ENCODE peak calls at places on chromosomes 1 and 21, in ten cellular contexts. C, M, J, E, V, F, B, D, Q and X are unnamed samples.

GRCh38 chr1:223189903-223190724 is 47.1 kb upstream of the TLR5 start:
- DNase-seq in B (peak; percentile 13), C (no peak), D (no peak), F (peak; percentile 90), V (peak; percentile 87), M (no peak), Q (no peak), J (peak; percentile 47), E (no peak), X (no peak)

GRCh38 chr1:102891868-102892625 is 216.3 kb downstream of the COL11A1 start:
- DNase-seq in B (no peak), D (no peak), V (peak; percentile 77), Q (peak; percentile 87), J (peak; percentile 88), F (peak; percentile 72), C (peak; percentile 63), M (peak; percentile 55), E (no peak), X (no peak)

GRCh38 chr1:4654764-4655673 is 610 bp downstream of the AJAP1 start:
- DNase-seq in V (no peak), J (no peak), E (no peak), Q (no peak), B (no peak), F (no peak), D (no peak), C (no peak), M (no peak), X (no peak)

GRCh38 chr1:99544328-99544727 is 101.6 kb upstream of the PALMD start:
- DNase-seq in D (no peak), J (peak; percentile 81), Q (peak; percentile 56), E (no peak), F (peak; percentile 89), B (no peak), M (peak; percentile 47), V (peak; percentile 90), C (no peak), X (no peak)

GRCh38 chr1:209737118-209737505 is 18.7 kb upstream of the TRAF3IP3 start:
- DNase-seq in Q (no peak), M (no peak), E (no peak), V (no peak), C (no peak), J (no peak), D (no peak), F (no peak), B (no peak), X (no peak)

GRCh38 chr21:37503848-37504467 is 137.4 kb downstream of the DYRK1A start:
- DNase-seq in V (no peak), J (peak; percentile 86), D (no peak), C (peak; percentile 26), M (peak; percentile 50), F (no peak), Q (peak; percentile 78), B (no peak), E (no peak), X (no peak)

GRCh38 chr1:89599332-89599630 is 33.6 kb upstream of the LRRC8C start:
- DNase-seq in Q (no peak), C (no peak), D (no peak), F (no peak), V (no peak), E (no peak), B (no peak), J (no peak), M (no peak), X (no peak)

GRCh38 chr1:12174789-12175455 is 8.1 kb downstream of the TNFRSF1B start:
- DNase-seq in D (no peak), J (no peak), Q (peak; percentile 38), E (no peak), V (no peak), C (no peak), B (no peak), F (no peak), M (no peak), X (no peak)

GRCh38 chr1:54952950-54953718 is 27.3 kb upstream of the TMEM61 start:
- DNase-seq in C (no peak), B (no peak), D (no peak), M (no peak), Q (peak; percentile 45), V (peak; percentile 47), F (no peak), E (no peak), J (peak; percentile 64), X (no peak)

GRCh38 chr1:228794173-228794572 is 58.9 kb downstream of the RHOU start:
- DNase-seq in V (no peak), J (no peak), F (no peak), E (no peak), C (no peak), Q (peak; percentile 26), B (no peak), D (no peak), M (no peak), X (no peak)

GRCh38 chr1:230064283-230064682 is 2.8 kb upstream of the GALNT2 start:
- DNase-seq in V (no peak), M (no peak), J (no peak), Q (no peak), C (no peak), E (no peak), F (no peak), B (no peak), D (no peak), X (no peak)

GRCh38 chr1:2133879-2134215 is 60.7 kb downstream of the FAAP20 start:
- DNase-seq in Q (no peak), F (no peak), J (no peak), E (no peak), V (no peak), D (no peak), B (no peak), M (no peak), C (no peak), X (no peak)
- TF ChIP-seq CTCF in Q (no peak), F (no peak), J (no peak), E (no peak), V (no peak), D (no peak), B (no peak), M (no peak), C (no peak), X (no peak)

DNA sequence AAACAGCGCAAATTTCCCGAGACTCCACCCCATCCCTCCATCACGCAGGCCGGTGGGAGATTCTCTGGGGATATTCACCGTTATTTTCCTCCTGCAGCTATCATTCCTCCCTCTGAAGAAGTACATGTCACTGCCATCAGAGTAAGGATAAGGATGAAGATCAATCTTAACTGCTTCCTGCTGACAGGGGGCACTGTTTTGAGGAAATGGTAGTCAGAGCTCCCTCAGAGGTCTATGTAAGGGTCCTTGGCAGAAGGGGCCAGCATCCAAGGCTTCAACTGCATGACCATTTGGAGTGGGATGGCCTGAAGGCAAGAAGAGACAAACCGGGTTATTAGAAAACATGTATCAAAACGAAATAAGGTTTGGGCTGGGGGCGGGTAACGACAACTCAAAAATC is 111.5 kb downstream of the KCNK1 start:
- DNase-seq in E (no peak), J (no peak), C (no peak), B (no peak), F (no peak), D (no peak), M (no peak), V (no peak), Q (no peak), X (no peak)
- TF ChIP-seq CTCF in E (no peak), J (no peak), C (no peak), B (no peak), F (no peak), D (no peak), M (no peak), V (no peak), Q (no peak), X (no peak)

GRCh38 chr21:46420241-46421190 is 38.2 kb upstream of the DIP2A start:
- DNase-seq in M (no peak), V (no peak), E (no peak), B (no peak), D (no peak), C (no peak), Q (no peak), F (no peak), J (no peak), X (no peak)
- TF ChIP-seq CTCF in M (no peak), V (no peak), E (peak; percentile 6), B (no peak), D (no peak), C (no peak), Q (no peak), F (no peak), J (no peak), X (no peak)

GRCh38 chr1:56426587-56426986 is 152.8 kb downstream of the PLPP3 start:
- DNase-seq in C (no peak), Q (no peak), B (no peak), D (no peak), F (no peak), E (no peak), V (no peak), M (no peak), J (no peak), X (no peak)

GRCh38 chr1:56432561-56432971 is 146.8 kb downstream of the PLPP3 start:
- DNase-seq in D (no peak), V (no peak), F (no peak), B (no peak), E (no peak), C (no peak), Q (no peak), J (no peak), M (no peak), X (no peak)

GRCh38 chr1:56433056-56433577 is 146.2 kb downstream of the PLPP3 start:
- DNase-seq in J (no peak), C (no peak), D (no peak), E (no peak), M (no peak), Q (no peak), B (no peak), V (no peak), F (no peak), X (no peak)

GRCh38 chr1:56429288-56429687 is 150.1 kb downstream of the PLPP3 start:
- DNase-seq in V (no peak), M (no peak), F (no peak), Q (no peak), C (no peak), E (no peak), D (no peak), J (no peak), B (no peak), X (no peak)

DNA sequence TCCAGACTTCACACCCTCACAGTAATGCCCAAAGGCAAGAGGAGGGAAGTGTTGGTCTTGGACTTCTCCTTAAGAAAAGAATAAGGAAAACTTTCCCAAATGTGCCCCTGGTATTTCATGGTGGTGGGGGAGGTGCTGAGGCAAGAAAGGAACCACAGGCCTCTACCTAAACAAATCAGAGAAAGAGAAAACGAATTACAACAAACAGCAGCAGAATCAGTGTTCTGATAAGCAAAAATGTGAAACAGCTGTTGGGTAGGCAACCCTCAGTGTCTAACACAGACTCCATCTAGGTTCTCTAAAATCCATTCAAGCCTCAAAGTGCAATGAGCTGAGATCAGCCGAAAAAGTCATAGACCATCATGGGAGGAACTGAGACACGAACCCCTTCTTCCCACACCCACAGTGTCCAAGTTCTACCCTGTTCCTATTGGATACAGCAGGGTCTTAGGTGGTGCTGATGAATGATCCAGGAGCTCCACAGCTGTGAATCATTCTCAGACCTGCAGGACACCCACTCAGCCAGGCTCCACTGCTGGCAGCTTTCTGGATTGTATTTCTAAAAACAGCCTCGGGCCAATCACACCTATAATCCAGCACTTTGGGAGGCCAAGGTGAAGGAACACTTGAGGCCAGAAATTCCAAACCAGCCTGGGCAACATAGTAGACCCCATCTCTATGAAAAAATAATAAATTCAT is 149.1 kb downstream of the PLPP3 start:
- DNase-seq in C (no peak), Q (no peak), B (no peak), M (no peak), J (no peak), V (no peak), D (no peak), F (no peak), E (no peak), X (no peak)
- TF ChIP-seq CTCF in C (no peak), Q (no peak), B (no peak), M (no peak), J (no peak), V (no peak), D (no peak), F (no peak), E (no peak), X (no peak)